ENCODE peak calls at places on chromosomes 6 and 20, in ten cellular contexts. One of them, this sample, is unnamed.

GRCh38 chr20:57484772-57485171 is 40.2 kb downstream of the CTCFL start:
- DNase-seq in right lobe of liver: no peak
- DNase-seq in right atrium auricular region: no peak
- DNase-seq in GM12878: no peak
- DNase-seq in AG04450: no peak
- DNase-seq in brain microvascular endothelial cell: no peak
- DNase-seq in WERI-Rb-1: no peak
- DNase-seq in fibroblast of lung: no peak
- DNase-seq in HCT116: no peak
- DNase-seq in heart left ventricle: no peak
- DNase-seq in this sample: no peak

GRCh38 chr6:1636971-1637871 is 27.5 kb downstream of the FOXC1 start:
- DNase-seq in WERI-Rb-1: no peak
- DNase-seq in AG04450: no peak
- DNase-seq in HCT116: no peak
- DNase-seq in brain microvascular endothelial cell: no peak
- DNase-seq in GM12878: no peak
- DNase-seq in heart left ventricle: no peak
- DNase-seq in right atrium auricular region: no peak
- DNase-seq in fibroblast of lung: peak
- DNase-seq in right lobe of liver: no peak
- DNase-seq in this sample: no peak

GRCh38 chr6:155142902-155143609 is 120.8 kb upstream of the CLDN20 start:
- DNase-seq in heart left ventricle: no peak
- DNase-seq in right atrium auricular region: no peak
- DNase-seq in HCT116: no peak
- DNase-seq in brain microvascular endothelial cell: no peak
- DNase-seq in fibroblast of lung: no peak
- DNase-seq in right lobe of liver: no peak
- DNase-seq in GM12878: no peak
- DNase-seq in WERI-Rb-1: no peak
- DNase-seq in AG04450: no peak
- DNase-seq in this sample: no peak

GRCh38 chr6:307065-307814 is 15.0 kb downstream of the DUSP22 start:
- DNase-seq in right atrium auricular region: no peak
- DNase-seq in GM12878: no peak
- DNase-seq in brain microvascular endothelial cell: no peak
- DNase-seq in HCT116: no peak
- DNase-seq in heart left ventricle: peak
- DNase-seq in AG04450: no peak
- DNase-seq in fibroblast of lung: no peak
- DNase-seq in right lobe of liver: no peak
- DNase-seq in WERI-Rb-1: no peak
- DNase-seq in this sample: peak

GRCh38 chr6:16717275-16717942 is 43.9 kb downstream of the ATXN1 start:
- DNase-seq in HCT116: no peak
- DNase-seq in WERI-Rb-1: no peak
- DNase-seq in AG04450: no peak
- DNase-seq in brain microvascular endothelial cell: no peak
- DNase-seq in fibroblast of lung: no peak
- DNase-seq in heart left ventricle: no peak
- DNase-seq in right lobe of liver: no peak
- DNase-seq in right atrium auricular region: no peak
- DNase-seq in GM12878: no peak
- DNase-seq in this sample: no peak

GRCh38 chr6:111625511-111626331 is 20.0 kb upstream of the TRAF3IP2 start:
- DNase-seq in heart left ventricle: peak
- DNase-seq in fibroblast of lung: peak
- DNase-seq in GM12878: no peak
- DNase-seq in WERI-Rb-1: peak
- DNase-seq in right atrium auricular region: peak
- DNase-seq in right lobe of liver: peak
- DNase-seq in HCT116: no peak
- DNase-seq in brain microvascular endothelial cell: peak
- DNase-seq in AG04450: no peak
- DNase-seq in this sample: peak

GRCh38 chr6:143967861-143968498 is 40.1 kb downstream of the PLAGL1 start:
- DNase-seq in heart left ventricle: no peak
- DNase-seq in brain microvascular endothelial cell: no peak
- DNase-seq in right atrium auricular region: no peak
- DNase-seq in WERI-Rb-1: no peak
- DNase-seq in GM12878: no peak
- DNase-seq in fibroblast of lung: peak
- DNase-seq in right lobe of liver: no peak
- DNase-seq in AG04450: no peak
- DNase-seq in HCT116: no peak
- DNase-seq in this sample: no peak

GRCh38 chr20:25254986-25255680 is 7.2 kb downstream of the PYGB start:
- DNase-seq in AG04450: no peak
- DNase-seq in right atrium auricular region: peak
- DNase-seq in HCT116: no peak
- DNase-seq in fibroblast of lung: no peak
- DNase-seq in right lobe of liver: peak
- DNase-seq in brain microvascular endothelial cell: no peak
- DNase-seq in heart left ventricle: peak
- DNase-seq in GM12878: no peak
- DNase-seq in WERI-Rb-1: peak
- DNase-seq in this sample: peak

GRCh38 chr6:26223677-26224546 is 136.7 kb downstream of the HFE start:
- DNase-seq in fibroblast of lung: peak
- DNase-seq in heart left ventricle: peak
- DNase-seq in GM12878: peak
- DNase-seq in AG04450: peak
- DNase-seq in WERI-Rb-1: no peak
- DNase-seq in right atrium auricular region: no peak
- DNase-seq in brain microvascular endothelial cell: peak
- DNase-seq in right lobe of liver: peak
- DNase-seq in HCT116: peak
- DNase-seq in this sample: no peak
- H3K27ac ChIP-seq in fibroblast of lung: peak
- H3K27ac ChIP-seq in heart left ventricle: peak
- H3K27ac ChIP-seq in GM12878: peak
- H3K27ac ChIP-seq in AG04450: peak
- H3K27ac ChIP-seq in WERI-Rb-1: no peak
- H3K27ac ChIP-seq in right atrium auricular region: peak
- H3K27ac ChIP-seq in brain microvascular endothelial cell: peak
- H3K27ac ChIP-seq in right lobe of liver: peak
- H3K27ac ChIP-seq in HCT116: peak
- H3K27ac ChIP-seq in this sample: peak

GRCh38 chr6:30819287-30819917 is 64.9 kb upstream of the DDR1 start:
- DNase-seq in AG04450: no peak
- DNase-seq in fibroblast of lung: peak
- DNase-seq in right atrium auricular region: no peak
- DNase-seq in brain microvascular endothelial cell: no peak
- DNase-seq in HCT116: no peak
- DNase-seq in GM12878: no peak
- DNase-seq in right lobe of liver: no peak
- DNase-seq in heart left ventricle: no peak
- DNase-seq in WERI-Rb-1: no peak
- DNase-seq in this sample: no peak

GRCh38 chr6:30820196-30820595 is 64.1 kb upstream of the DDR1 start:
- DNase-seq in fibroblast of lung: peak
- DNase-seq in brain microvascular endothelial cell: peak
- DNase-seq in heart left ventricle: peak
- DNase-seq in right atrium auricular region: peak
- DNase-seq in right lobe of liver: no peak
- DNase-seq in AG04450: no peak
- DNase-seq in WERI-Rb-1: no peak
- DNase-seq in HCT116: peak
- DNase-seq in GM12878: no peak
- DNase-seq in this sample: no peak

GRCh38 chr6:30818426-30818841 is 65.9 kb upstream of the DDR1 start:
- DNase-seq in brain microvascular endothelial cell: peak
- DNase-seq in GM12878: no peak
- DNase-seq in AG04450: peak
- DNase-seq in HCT116: no peak
- DNase-seq in WERI-Rb-1: no peak
- DNase-seq in right lobe of liver: no peak
- DNase-seq in fibroblast of lung: peak
- DNase-seq in heart left ventricle: no peak
- DNase-seq in right atrium auricular region: no peak
- DNase-seq in this sample: no peak

GRCh38 chr6:30814137-30815084 is 69.9 kb upstream of the DDR1 start:
- DNase-seq in right atrium auricular region: no peak
- DNase-seq in HCT116: peak
- DNase-seq in right lobe of liver: no peak
- DNase-seq in AG04450: no peak
- DNase-seq in GM12878: no peak
- DNase-seq in heart left ventricle: no peak
- DNase-seq in brain microvascular endothelial cell: no peak
- DNase-seq in WERI-Rb-1: no peak
- DNase-seq in fibroblast of lung: peak
- DNase-seq in this sample: no peak

DNA sequence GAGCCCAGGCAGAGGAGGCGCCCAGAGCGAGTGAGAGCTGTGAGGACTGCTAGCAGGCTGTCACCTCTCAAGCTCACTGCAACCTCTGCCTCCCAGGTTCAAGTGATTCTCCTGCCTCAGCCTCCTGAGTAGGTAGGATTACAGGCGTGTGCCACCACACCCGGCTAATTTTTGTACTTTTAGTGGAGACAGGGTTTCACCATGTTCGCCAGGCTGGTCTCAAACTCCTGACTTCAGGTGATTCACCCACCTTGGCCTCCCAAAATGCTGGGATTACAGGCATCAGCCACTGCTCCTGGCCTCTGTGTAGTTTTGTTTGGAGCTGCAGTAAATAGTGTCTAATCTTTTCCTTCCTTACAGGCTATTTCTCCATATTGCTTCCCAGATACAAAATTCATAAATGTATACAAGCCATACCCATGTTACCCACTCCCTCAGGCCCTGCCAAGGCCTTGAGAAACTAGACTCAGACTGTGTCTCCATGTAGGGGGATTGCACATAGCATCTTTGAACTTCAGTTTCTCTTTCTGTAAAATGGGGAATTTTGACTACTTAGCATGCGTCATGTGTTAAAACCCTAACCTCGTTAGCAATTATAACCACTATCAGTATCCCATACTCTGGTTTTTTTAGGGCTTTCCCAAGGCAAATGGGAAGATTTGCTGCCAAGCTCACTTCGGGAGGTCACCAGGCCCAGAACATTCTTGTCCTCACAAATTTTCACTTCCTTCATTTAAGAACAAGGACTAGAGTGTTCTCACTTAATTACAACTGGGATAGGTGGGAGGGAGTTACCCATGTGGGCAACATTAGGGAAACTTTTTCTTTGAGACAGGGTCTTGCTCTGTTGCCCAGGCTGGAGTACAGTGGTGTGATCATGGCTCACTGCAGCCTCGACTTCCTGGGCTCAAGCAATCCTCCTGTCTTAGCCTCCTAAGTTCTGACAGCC is 67.3 kb upstream of the DDR1 start:
- DNase-seq in fibroblast of lung: no peak
- DNase-seq in brain microvascular endothelial cell: no peak
- DNase-seq in heart left ventricle: no peak
- DNase-seq in HCT116: no peak
- DNase-seq in WERI-Rb-1: no peak
- DNase-seq in AG04450: no peak
- DNase-seq in right lobe of liver: no peak
- DNase-seq in right atrium auricular region: no peak
- DNase-seq in GM12878: peak
- DNase-seq in this sample: no peak
- H3K27ac ChIP-seq in fibroblast of lung: no peak
- H3K27ac ChIP-seq in brain microvascular endothelial cell: no peak
- H3K27ac ChIP-seq in heart left ventricle: peak
- H3K27ac ChIP-seq in HCT116: peak
- H3K27ac ChIP-seq in WERI-Rb-1: no peak
- H3K27ac ChIP-seq in AG04450: no peak
- H3K27ac ChIP-seq in right lobe of liver: no peak
- H3K27ac ChIP-seq in right atrium auricular region: no peak
- H3K27ac ChIP-seq in GM12878: peak
- H3K27ac ChIP-seq in this sample: no peak

GRCh38 chr6:150186129-150186898 is 43.5 kb downstream of the PPP1R14C start:
- DNase-seq in right atrium auricular region: no peak
- DNase-seq in heart left ventricle: no peak
- DNase-seq in WERI-Rb-1: no peak
- DNase-seq in brain microvascular endothelial cell: no peak
- DNase-seq in fibroblast of lung: no peak
- DNase-seq in right lobe of liver: no peak
- DNase-seq in GM12878: no peak
- DNase-seq in HCT116: no peak
- DNase-seq in AG04450: no peak
- DNase-seq in this sample: no peak

GRCh38 chr6:150185697-150186096 is 42.9 kb downstream of the PPP1R14C start:
- DNase-seq in GM12878: no peak
- DNase-seq in right lobe of liver: no peak
- DNase-seq in heart left ventricle: no peak
- DNase-seq in AG04450: no peak
- DNase-seq in brain microvascular endothelial cell: no peak
- DNase-seq in fibroblast of lung: no peak
- DNase-seq in HCT116: no peak
- DNase-seq in right atrium auricular region: no peak
- DNase-seq in WERI-Rb-1: no peak
- DNase-seq in this sample: no peak

GRCh38 chr6:150183966-150184365 is 41.1 kb downstream of the PPP1R14C start:
- DNase-seq in heart left ventricle: no peak
- DNase-seq in AG04450: no peak
- DNase-seq in right atrium auricular region: no peak
- DNase-seq in GM12878: no peak
- DNase-seq in HCT116: no peak
- DNase-seq in right lobe of liver: no peak
- DNase-seq in fibroblast of lung: no peak
- DNase-seq in brain microvascular endothelial cell: no peak
- DNase-seq in WERI-Rb-1: no peak
- DNase-seq in this sample: no peak

GRCh38 chr6:150183105-150183504 is 40.3 kb downstream of the PPP1R14C start:
- DNase-seq in right lobe of liver: no peak
- DNase-seq in HCT116: no peak
- DNase-seq in AG04450: no peak
- DNase-seq in heart left ventricle: no peak
- DNase-seq in fibroblast of lung: no peak
- DNase-seq in GM12878: no peak
- DNase-seq in right atrium auricular region: no peak
- DNase-seq in WERI-Rb-1: no peak
- DNase-seq in brain microvascular endothelial cell: no peak
- DNase-seq in this sample: no peak

DNA sequence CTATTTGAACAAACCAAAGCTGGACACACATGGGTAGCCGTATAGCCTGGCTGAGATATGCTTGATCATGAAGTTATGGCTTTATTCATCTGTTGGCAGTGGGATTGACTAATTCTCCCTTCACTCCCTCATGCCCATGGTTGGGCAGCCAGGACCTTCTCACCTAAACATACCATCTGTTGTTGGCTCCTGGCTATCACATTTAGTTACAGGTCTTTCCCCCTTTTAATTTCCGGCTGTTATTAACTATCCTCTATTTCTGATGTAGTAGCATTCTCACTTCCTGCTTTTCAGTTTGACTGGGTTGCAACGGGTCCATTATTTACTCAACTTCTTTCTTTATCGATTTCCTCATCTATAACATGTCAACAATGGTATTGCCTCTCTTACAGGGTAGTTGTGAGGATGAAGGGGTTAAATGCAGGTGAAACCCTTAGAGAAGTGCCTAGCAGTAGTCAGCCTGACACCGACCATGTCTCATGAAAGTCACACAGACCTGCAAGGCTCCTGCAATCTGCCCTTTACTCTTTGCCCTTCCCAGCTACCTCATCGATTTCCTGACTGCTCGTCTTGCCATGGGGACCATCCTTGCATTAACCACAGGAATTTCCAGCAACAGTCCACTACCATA is 42.1 kb downstream of the PPP1R14C start:
- DNase-seq in WERI-Rb-1: no peak
- DNase-seq in GM12878: peak
- DNase-seq in heart left ventricle: no peak
- DNase-seq in HCT116: no peak
- DNase-seq in right lobe of liver: no peak
- DNase-seq in AG04450: no peak
- DNase-seq in brain microvascular endothelial cell: no peak
- DNase-seq in fibroblast of lung: no peak
- DNase-seq in right atrium auricular region: no peak
- DNase-seq in this sample: no peak
- H3K27ac ChIP-seq in WERI-Rb-1: no peak
- H3K27ac ChIP-seq in GM12878: no peak
- H3K27ac ChIP-seq in heart left ventricle: no peak
- H3K27ac ChIP-seq in HCT116: no peak
- H3K27ac ChIP-seq in right lobe of liver: no peak
- H3K27ac ChIP-seq in AG04450: no peak
- H3K27ac ChIP-seq in brain microvascular endothelial cell: no peak
- H3K27ac ChIP-seq in fibroblast of lung: no peak
- H3K27ac ChIP-seq in right atrium auricular region: no peak
- H3K27ac ChIP-seq in this sample: no peak

DNA sequence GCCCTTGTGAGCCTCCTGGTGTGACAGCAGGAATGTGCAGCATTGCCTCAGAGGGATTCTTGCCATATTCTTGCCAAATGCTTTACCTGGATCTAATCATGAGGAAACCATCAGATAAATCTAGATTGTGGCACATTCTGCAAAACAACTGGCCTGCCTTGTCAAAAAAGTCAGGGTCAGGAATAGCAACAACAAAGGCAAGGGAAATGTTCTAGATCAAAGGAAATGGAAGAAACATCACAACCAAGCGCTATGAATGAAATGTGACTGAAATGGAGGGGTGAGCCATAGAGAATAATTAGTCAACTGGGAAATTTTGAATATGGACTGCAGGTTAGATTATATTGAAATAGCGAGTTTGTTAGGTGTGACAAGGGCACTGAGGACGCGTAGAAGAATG is 262.6 kb upstream of the CDYL start:
- DNase-seq in right atrium auricular region: no peak
- DNase-seq in WERI-Rb-1: no peak
- DNase-seq in right lobe of liver: no peak
- DNase-seq in GM12878: no peak
- DNase-seq in fibroblast of lung: no peak
- DNase-seq in brain microvascular endothelial cell: no peak
- DNase-seq in heart left ventricle: no peak
- DNase-seq in HCT116: no peak
- DNase-seq in AG04450: no peak
- DNase-seq in this sample: no peak
- H3K27ac ChIP-seq in right atrium auricular region: no peak
- H3K27ac ChIP-seq in WERI-Rb-1: no peak
- H3K27ac ChIP-seq in right lobe of liver: no peak
- H3K27ac ChIP-seq in GM12878: no peak
- H3K27ac ChIP-seq in fibroblast of lung: no peak
- H3K27ac ChIP-seq in brain microvascular endothelial cell: no peak
- H3K27ac ChIP-seq in heart left ventricle: no peak
- H3K27ac ChIP-seq in HCT116: no peak
- H3K27ac ChIP-seq in AG04450: no peak
- H3K27ac ChIP-seq in this sample: no peak

This sample was measured in upper lobe of right lung.